ENCODE peak calls at places on chromosome 3, in ten cellular contexts. W is stimulated activated CD4-positive, alpha-beta T cell treated with anti-CD3 and anti-CD28 coated beads, TNF-alpha, amount 100 ng/mL, for 48 hours; J is iris pigment epithelial cell; C is MM.1S; Z is activated T-cell treated with anti-CD3 and anti-CD28 coated beads, Interleukin-2, amount 50 U/mL, for 72 hours; E is activated CD4-positive, alpha-beta T cell treated with anti-CD3 and anti-CD28 coated beads, Interleukin-2, amount 10 ng/mL, durations not matched to agents 7 days and 5 days; O is LHCN-M2; Q is HEK293T; G is activated naive CD4-positive, alpha-beta T cell treated with anti-CD3 and anti-CD28 coated beads, Interleukin-2, amount 10 ng/mL, durations not matched to agents 7 days and 5 days; A is endothelial cell. Y is an unnamed sample.

GRCh38 chr3:120172070-120172469 is 77.8 kb upstream of the GSK3B start:
- DNase-seq in W (no peak), J (peak), C (no peak), Z (no peak), E (no peak), O (peak), Q (no peak), G (no peak), A (no peak), Y (no peak)

GRCh38 chr3:146969356-146969755 is 364.2 kb upstream of the PLSCR5 start:
- DNase-seq in W (no peak), J (peak), C (no peak), Z (no peak), E (no peak), O (peak), Q (no peak), G (no peak), A (no peak), Y (no peak)

GRCh38 chr3:127016043-127016343 is 33.1 kb downstream of the PLXNA1 start:
- DNase-seq in W (no peak), J (no peak), C (no peak), Z (no peak), E (no peak), O (no peak), Q (no peak), G (no peak), A (no peak), Y (no peak)

GRCh38 chr3:30112904-30113484 is 493.4 kb upstream of the TGFBR2 start:
- DNase-seq in W (no peak), J (peak), C (peak), Z (no peak), E (peak), O (peak), Q (no peak), G (no peak), A (no peak), Y (no peak)

GRCh38 chr3:72458365-72458764 is 389.9 kb downstream of the SHQ1 start:
- DNase-seq in W (no peak), J (no peak), C (no peak), Z (no peak), E (no peak), O (no peak), Q (no peak), G (no peak), A (no peak), Y (no peak)

GRCh38 chr3:77825045-77825827 is 785.3 kb downstream of the ROBO2 start:
- DNase-seq in W (no peak), J (peak), C (peak), Z (no peak), E (no peak), O (no peak), Q (no peak), G (no peak), A (no peak), Y (no peak)

GRCh38 chr3:113287818-113288648 is 76.7 kb downstream of the BOC start:
- DNase-seq in W (peak), J (peak), C (peak), Z (peak), E (peak), O (peak), Q (peak), G (peak), A (peak), Y (peak)

GRCh38 chr3:45311953-45312795 is 76.2 kb upstream of the LARS2 start:
- DNase-seq in W (no peak), J (no peak), C (no peak), Z (no peak), E (no peak), O (no peak), Q (no peak), G (no peak), A (no peak), Y (no peak)

GRCh38 chr3:100634493-100635272 is 25.3 kb downstream of the ADGRG7 start:
- DNase-seq in W (peak), J (peak), C (peak), Z (peak), E (peak), O (peak), Q (no peak), G (peak), A (peak), Y (no peak)

GRCh38 chr3:55481067-55481917 is 5.8 kb downstream of the WNT5A start:
- DNase-seq in W (no peak), J (peak), C (no peak), Z (no peak), E (no peak), O (peak), Q (no peak), G (no peak), A (peak), Y (no peak)